ENCODE peak calls at places on chromosomes 6 and 20, in seven cellular contexts. Q is naive thymus-derived CD8-positive, alpha-beta T cell; C is foreskin keratinocyte; G is left cardiac atrium; Y is lower lobe of right lung; P is Right ventricle myocardium inferior; X is stimulated activated naive CD8-positive, alpha-beta T cell treated with anti-CD3 and anti-CD28 coated beads, Interleukin-15, amount 100 ng/mL, for 72 hours. A is an unnamed sample.

GRCh38 chr20:5689451-5689850 is 60.8 kb upstream of the SHLD1 start:
- ATAC-seq in G (no peak), Y (peak), P (no peak), Q (no peak), X (no peak), C (no peak), A (no peak)

GRCh38 chr6:159168536-159169192 is 536 bp upstream of the FNDC1 start:
- ATAC-seq in X (peak), P (peak), Y (peak), C (no peak), G (peak), Q (no peak), A (peak)

GRCh38 chr6:44631968-44632367 is 244.5 kb downstream of the CDC5L start:
- ATAC-seq in Y (no peak), X (no peak), P (no peak), C (no peak), G (no peak), Q (no peak), A (no peak)

GRCh38 chr20:44894959-44895358 is 9.5 kb downstream of the YWHAB start:
- ATAC-seq in P (no peak), X (no peak), G (no peak), Y (no peak), Q (peak), C (no peak), A (no peak)

GRCh38 chr6:14841901-14842421 is 403.9 kb upstream of the JARID2 start:
- ATAC-seq in Y (peak), P (no peak), G (no peak), C (no peak), X (no peak), Q (no peak), A (no peak)

GRCh38 chr20:41038878-41039404 is 10.3 kb downstream of the TOP1 start:
- ATAC-seq in C (no peak), G (no peak), P (no peak), Y (peak), Q (peak), X (peak), A (no peak)

GRCh38 chr20:19934792-19935491 is 82.2 kb upstream of the NAA20 start:
- ATAC-seq in C (peak), P (peak), G (peak), Y (peak), X (no peak), Q (no peak), A (peak)

GRCh38 chr6:98970469-98970868 is 22.7 kb upstream of the FBXL4 start:
- ATAC-seq in C (no peak), Y (no peak), Q (no peak), P (no peak), G (no peak), X (no peak), A (peak)

GRCh38 chr6:32977953-32978324 is 9.5 kb downstream of the BRD2 start:
- ATAC-seq in Y (no peak), G (no peak), P (no peak), X (no peak), Q (no peak), C (no peak), A (no peak)

GRCh38 chr6:86487660-86488221 is 449.6 kb upstream of the HTR1E start:
- ATAC-seq in X (no peak), C (no peak), P (no peak), Q (no peak), G (no peak), Y (no peak), A (no peak)

GRCh38 chr20:62637110-62637509 is 5.2 kb upstream of the SLCO4A1 start:
- ATAC-seq in P (no peak), C (no peak), Y (no peak), X (no peak), Q (no peak), G (no peak), A (no peak)

GRCh38 chr20:59743767-59744485 is 139.6 kb downstream of the PHACTR3 start:
- ATAC-seq in G (no peak), Q (no peak), Y (no peak), C (peak), X (no peak), P (no peak), A (no peak)

GRCh38 chr6:129969064-129969463 is 49.3 kb upstream of the L3MBTL3 start:
- ATAC-seq in Q (no peak), X (no peak), Y (peak), G (no peak), C (no peak), P (no peak), A (no peak)

GRCh38 chr20:38674178-38675133 is 49.8 kb upstream of the SLC32A1 start:
- ATAC-seq in P (no peak), Y (peak), X (peak), G (peak), Q (peak), C (peak), A (peak)

GRCh38 chr6:75446278-75446880 is 47.2 kb downstream of the FILIP1 start:
- ATAC-seq in P (no peak), Q (no peak), G (no peak), X (no peak), Y (no peak), C (no peak), A (no peak)

GRCh38 chr6:39945626-39946025 is 11.4 kb upstream of the MOCS1 start:
- ATAC-seq in G (no peak), P (no peak), Y (no peak), Q (no peak), X (no peak), C (peak), A (no peak)

GRCh38 chr20:50058646-50059398 is 54.1 kb downstream of the UBE2V1 start:
- ATAC-seq in G (no peak), C (no peak), Y (no peak), X (no peak), P (no peak), Q (no peak), A (no peak)

GRCh38 chr6:125588268-125588667 is 161.2 kb upstream of the HEY2 start:
- ATAC-seq in Q (no peak), Y (no peak), X (no peak), C (no peak), P (peak), G (no peak), A (no peak)

GRCh38 chr20:52518735-52519134 is 327.2 kb upstream of the ZFP64 start:
- ATAC-seq in G (no peak), Y (no peak), Q (no peak), X (no peak), C (no peak), P (no peak), A (no peak)

GRCh38 chr20:36462440-36463211 is 78.7 kb upstream of the MYL9 start:
- ATAC-seq in Y (peak), P (peak), G (peak), Q (no peak), X (no peak), C (no peak), A (no peak)

GRCh38 chr20:20417891-20418676 is 50.2 kb downstream of the INSM1 start:
- ATAC-seq in X (peak), Y (no peak), G (no peak), Q (no peak), C (no peak), P (no peak), A (no peak)

GRCh38 chr6:85329193-85329592 is 120.7 kb upstream of the NT5E start:
- ATAC-seq in C (no peak), X (no peak), G (no peak), P (no peak), Y (no peak), Q (no peak), A (no peak)

GRCh38 chr6:131225959-131226358 is 90.7 kb downstream of the AKAP7 start:
- ATAC-seq in Q (no peak), P (no peak), C (no peak), Y (no peak), X (no peak), G (no peak), A (no peak)

GRCh38 chr20:63240004-63240403 is 4.3 kb downstream of the BIRC7 start:
- ATAC-seq in Y (no peak), Q (no peak), G (no peak), P (no peak), C (no peak), X (no peak), A (no peak)

GRCh38 chr6:35778437-35778836 is 2.0 kb downstream of the CLPSL2 start:
- ATAC-seq in G (no peak), C (no peak), X (no peak), P (peak), Y (no peak), Q (no peak), A (no peak)

GRCh38 chr6:167794386-167795157 is 32.1 kb upstream of the AFDN start:
- ATAC-seq in X (no peak), P (no peak), Q (no peak), Y (no peak), C (no peak), G (no peak), A (no peak)

GRCh38 chr6:9523462-9523861 is 891.4 kb downstream of the TFAP2A start:
- ATAC-seq in P (no peak), Y (no peak), X (no peak), Q (no peak), G (no peak), C (peak), A (no peak)

GRCh38 chr20:47748851-47749250 is 36.4 kb downstream of the SULF2 start:
- ATAC-seq in X (no peak), G (no peak), P (no peak), Y (no peak), C (no peak), Q (peak), A (no peak)

GRCh38 chr6:897561-898207 is 204.7 kb upstream of the EXOC2 start:
- ATAC-seq in X (no peak), C (no peak), P (no peak), G (no peak), Y (no peak), Q (no peak), A (peak)

GRCh38 chr20:5513975-5514516 is 197.3 kb upstream of the PROKR2 start:
- ATAC-seq in P (no peak), G (no peak), X (no peak), Y (no peak), Q (no peak), C (peak), A (no peak)

GRCh38 chr6:155128971-155129370 is 133.9 kb downstream of the TIAM2 start:
- ATAC-seq in Q (no peak), C (no peak), Y (no peak), P (no peak), X (no peak), G (no peak), A (no peak)

GRCh38 chr6:7409740-7410139 is 20.1 kb downstream of the RIOK1 start:
- ATAC-seq in Q (no peak), C (no peak), Y (no peak), X (no peak), P (no peak), G (no peak), A (no peak)

GRCh38 chr6:133313068-133313467 is 71.9 kb downstream of the EYA4 start:
- ATAC-seq in C (no peak), Y (no peak), P (no peak), Q (no peak), G (no peak), X (no peak), A (no peak)

GRCh38 chr20:9323622-9324021 is 190.8 kb upstream of the LAMP5 start:
- ATAC-seq in G (peak), P (no peak), Q (no peak), X (no peak), Y (no peak), C (peak), A (peak)

A was measured in stimulated activated memory B cell treated with anti-CD40 and anti-IgM and Interleukin-4, amounts not matched to agents 10 μg/mL and 1 μg/mL and 100 μg/mL, for 72 hours.